ENCODE peak calls at places on chromosomes 13 and 19, in four cellular contexts. A, J, S and B are unnamed samples.

GRCh38 chr19:38389101-38389925 is 816 bp downstream of the SPRED3 start:
- DNase-seq in A (peak), J (peak), S (no peak), B (no peak)

GRCh38 chr19:32691291-32691951 is at the start of gene NUDT19:
- DNase-seq in A (peak), S (peak), J (peak), B (peak)

GRCh38 chr13:110306340-110306959 is 507 bp downstream of the COL4A1 start:
- DNase-seq in A (peak), S (no peak), J (peak), B (no peak)

GRCh38 chr13:48532473-48533206 is at the start of gene RCBTB2:
- DNase-seq in A (peak), J (peak), S (peak), B (peak)

GRCh38 chr19:35493971-35494370 is 3.7 kb upstream of the KRTDAP start:
- DNase-seq in J (no peak), A (no peak), S (no peak), B (no peak)

GRCh38 chr19:44753932-44754742 is 5.6 kb downstream of the BCL3 start:
- DNase-seq in A (peak), S (no peak), J (peak), B (peak)

GRCh38 chr19:934865-935422 is 9.1 kb downstream of the ARID3A start:
- DNase-seq in S (no peak), A (peak), J (peak), B (no peak)

GRCh38 chr13:93226623-93227279 is at the start of gene GPC6:
- DNase-seq in S (no peak), J (no peak), A (peak), B (no peak)

GRCh38 chr13:31192306-31192705 is 7.5 kb upstream of the B3GLCT start:
- DNase-seq in J (no peak), S (no peak), A (no peak), B (no peak)

GRCh38 chr13:99626461-99627082 is 125.3 kb downstream of the TM9SF2 start:
- DNase-seq in J (peak), A (peak), S (no peak), B (no peak)

GRCh38 chr13:23433171-23434153 is at the start of gene SACS:
- DNase-seq in J (no peak), S (no peak), A (peak), B (no peak)

GRCh38 chr13:60148918-60149317 is 14.8 kb downstream of the DIAPH3 start:
- DNase-seq in A (no peak), S (no peak), J (no peak), B (no peak)

GRCh38 chr13:103883152-103883551 is 816.9 kb upstream of the SLC10A2 start:
- DNase-seq in J (peak), S (peak), A (peak), B (no peak)
- TF ChIP-seq CTCF in J (no peak), S (peak), A (peak), B (no peak)

DNA sequence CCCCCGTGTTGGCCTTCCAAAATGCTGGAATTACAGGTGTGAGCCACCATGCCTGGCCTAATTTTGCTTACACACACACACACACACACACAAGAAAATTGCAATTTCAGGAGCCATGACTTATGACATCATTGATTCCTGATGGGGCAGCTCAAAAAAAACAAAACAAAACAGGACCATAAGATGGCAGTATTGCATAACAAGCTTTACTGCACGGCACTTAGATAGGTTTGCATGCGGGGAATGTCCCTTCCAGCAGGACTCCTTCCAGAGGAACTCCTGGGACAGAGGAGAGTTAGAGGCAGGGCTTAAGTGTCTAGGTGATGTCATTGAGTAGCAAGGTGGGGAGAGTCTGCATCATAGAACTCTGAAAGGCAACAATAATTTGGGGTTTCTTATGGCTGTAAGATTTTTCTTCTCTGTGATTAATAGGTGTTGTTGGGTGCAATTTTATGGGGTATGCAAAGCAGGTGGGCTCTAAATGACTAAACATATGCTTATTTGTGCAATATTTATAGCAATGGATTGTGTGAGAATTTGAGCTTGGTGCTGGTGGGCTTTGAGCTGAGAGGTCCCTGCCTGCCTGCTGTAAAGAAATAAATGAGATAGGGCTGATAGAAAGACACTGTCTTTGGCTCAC is 9.0 kb upstream of the ACSBG2 start:
- DNase-seq in J (no peak), A (peak), S (no peak), B (peak)
- TF ChIP-seq CTCF in J (no peak), A (peak), S (no peak), B (peak)

DNA sequence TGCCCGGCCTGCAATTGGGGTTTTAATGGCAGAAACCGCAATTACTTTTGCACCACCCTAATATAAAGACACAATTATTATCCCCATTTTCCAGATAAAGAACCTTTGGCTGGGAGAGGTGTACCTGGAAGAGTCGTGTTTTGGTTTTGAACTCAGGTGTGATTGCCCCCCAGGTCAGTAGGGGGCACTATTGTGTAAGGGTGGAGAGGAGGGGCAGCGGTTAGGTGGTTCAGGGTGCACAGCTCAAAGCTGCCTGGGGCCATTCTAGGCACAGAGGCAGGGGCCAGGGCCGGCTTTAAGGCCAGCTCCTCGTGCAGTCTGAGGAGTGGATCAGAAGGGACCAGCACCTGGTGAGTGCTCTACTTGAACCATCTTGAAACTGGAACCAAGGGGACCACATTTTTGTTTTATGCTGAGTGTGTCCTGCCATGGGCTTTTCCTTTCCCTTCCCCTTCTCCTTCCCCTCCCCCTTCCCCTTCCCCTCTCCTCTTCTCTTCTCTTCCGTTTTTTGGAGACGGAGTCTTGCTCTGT is 5.8 kb upstream of the FCGRT start:
- DNase-seq in J (no peak), S (no peak), A (peak), B (peak)
- TF ChIP-seq CTCF in J (peak), S (peak), A (peak), B (peak)

GRCh38 chr13:21625366-21625765 is 21.4 kb upstream of the MICU2 start:
- DNase-seq in S (no peak), A (peak), J (no peak), B (peak)
- TF ChIP-seq CTCF in S (no peak), A (peak), J (peak), B (peak)

DNA sequence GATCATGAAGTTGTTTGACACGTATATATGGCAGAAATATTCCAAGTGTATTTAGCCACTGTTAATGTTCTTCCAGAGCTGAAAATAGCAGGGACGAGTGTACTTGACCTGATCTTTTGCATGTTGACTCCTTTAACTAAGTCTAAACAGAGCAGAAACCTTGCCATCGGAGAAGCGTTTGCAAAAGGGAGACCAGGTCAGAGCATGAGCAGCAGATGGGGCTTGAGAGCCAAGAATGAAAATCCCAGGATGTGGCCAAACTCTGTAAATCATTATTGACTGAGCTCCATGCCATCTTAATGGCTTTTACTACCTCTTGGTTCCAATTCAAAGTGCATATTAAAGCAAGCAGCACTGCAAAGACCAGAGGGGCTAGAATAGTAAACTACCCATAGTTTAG is 55.5 kb downstream of the FAM216B start:
- DNase-seq in A (peak), J (no peak), S (no peak), B (no peak)
- TF ChIP-seq CTCF in A (peak), J (no peak), S (no peak), B (peak)

GRCh38 chr19:4749870-4750269 is 26.2 kb upstream of the DPP9 start:
- DNase-seq in J (no peak), A (no peak), S (no peak), B (no peak)

GRCh38 chr19:4744451-4745170 is 21.0 kb upstream of the DPP9 start:
- DNase-seq in S (no peak), J (peak), A (peak), B (no peak)

GRCh38 chr19:4745986-4746385 is 22.3 kb upstream of the DPP9 start:
- DNase-seq in J (no peak), A (no peak), S (no peak), B (no peak)

GRCh38 chr19:4748589-4748988 is 24.9 kb upstream of the DPP9 start:
- DNase-seq in J (no peak), S (no peak), A (no peak), B (no peak)

DNA sequence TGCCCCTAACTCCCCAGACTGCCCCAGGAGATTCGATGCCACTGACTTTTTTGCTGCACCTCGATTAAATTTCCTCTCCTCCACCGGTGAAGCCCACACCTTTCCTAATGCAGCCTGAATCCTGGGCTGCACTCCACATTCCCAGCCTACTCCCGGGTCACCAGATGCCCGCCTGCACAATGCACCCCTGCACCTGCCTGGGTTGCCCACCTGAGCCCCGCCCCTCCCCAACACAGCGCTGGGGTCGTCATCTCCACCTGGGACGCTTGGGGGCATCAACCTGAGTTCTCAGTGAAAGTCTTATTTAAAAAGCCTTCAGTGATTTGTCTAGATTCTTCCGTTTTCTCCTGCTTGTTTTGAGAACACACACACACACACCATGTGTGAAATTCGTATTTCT is 24.5 kb upstream of the DPP9 start:
- DNase-seq in J (no peak), A (no peak), S (no peak), B (no peak)
- TF ChIP-seq CTCF in J (no peak), A (no peak), S (no peak), B (no peak)

GRCh38 chr13:113413898-113414282 is 39.4 kb downstream of the ADPRHL1 start:
- DNase-seq in S (no peak), A (peak), J (no peak), B (no peak)
- TF ChIP-seq CTCF in S (no peak), A (no peak), J (no peak), B (no peak)

DNA sequence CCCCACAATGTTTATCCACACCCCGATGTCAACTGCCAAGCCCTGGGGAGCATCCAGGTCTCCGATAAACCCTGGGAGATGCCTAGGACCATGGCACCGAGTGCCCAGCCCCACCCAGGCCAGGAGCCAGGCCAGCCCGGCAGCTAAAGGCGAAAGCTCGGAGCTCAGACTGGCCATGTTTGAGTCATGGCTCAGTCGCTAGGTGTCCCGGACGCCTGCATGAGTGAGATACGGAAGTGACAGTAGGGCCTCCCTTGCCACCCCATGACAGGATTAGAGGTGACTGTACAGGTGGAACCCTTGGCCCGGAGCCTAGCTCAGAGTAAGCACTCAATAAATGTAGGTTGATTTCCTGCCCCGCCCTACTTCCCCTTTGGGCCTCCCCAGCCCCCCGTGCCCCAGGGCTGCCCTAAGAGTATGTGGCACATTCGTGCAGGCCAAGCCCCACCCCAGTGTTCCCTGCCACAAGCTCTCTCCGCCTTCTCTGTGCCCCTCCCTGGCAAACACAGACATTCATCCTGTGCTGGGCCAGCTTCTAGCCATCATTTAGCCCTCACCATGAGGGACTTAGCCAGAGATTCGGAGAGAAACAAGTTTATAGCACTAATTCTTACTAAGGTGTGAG is 5.8 kb upstream of the TPM4 start:
- DNase-seq in A (no peak), J (no peak), S (no peak), B (peak)
- TF ChIP-seq CTCF in A (no peak), J (no peak), S (no peak), B (no peak)

GRCh38 chr13:44278164-44278563 is 95.5 kb upstream of the SERP2 start:
- DNase-seq in J (no peak), A (no peak), S (no peak), B (no peak)
- TF ChIP-seq CTCF in J (no peak), A (no peak), S (no peak), B (no peak)

GRCh38 chr13:97758317-97758716 is 195.2 kb upstream of the IPO5 start:
- DNase-seq in A (peak), S (no peak), J (no peak), B (no peak)

GRCh38 chr13:97757807-97758206 is 195.7 kb upstream of the IPO5 start:
- DNase-seq in J (no peak), A (peak), S (no peak), B (no peak)

GRCh38 chr13:97751477-97751876 is 202.0 kb upstream of the IPO5 start:
- DNase-seq in J (no peak), A (no peak), S (no peak), B (no peak)

GRCh38 chr13:97753269-97753668 is 200.2 kb upstream of the IPO5 start:
- DNase-seq in S (no peak), A (no peak), J (no peak), B (no peak)

GRCh38 chr13:97753942-97754670 is 199.4 kb upstream of the IPO5 start:
- DNase-seq in J (no peak), A (no peak), S (no peak), B (no peak)
- TF ChIP-seq CTCF in J (no peak), A (no peak), S (no peak), B (no peak)